ENCODE peak calls at places on chromosome 20, in seven cellular contexts. G is IMR-90; M is SK-N-SH; Y is CD8-positive, alpha-beta T cell; I is endothelial cell of umbilical vein; L is heart right ventricle; C is CD8-positive, alpha-beta memory T cell. T is an unnamed sample. For H3K36me3, the result is how much of the 10 kb centered on the place peaks cover.

GRCh38 chr20:19620471-19620870 is 137.6 kb upstream of the RIN2 start:
- DNase-seq in G (no peak), M (no peak), Y (no peak), I (no peak), L (no peak), C (no peak), T (no peak)

GRCh38 chr20:52041966-52042365 is 149.6 kb downstream of the ZFP64 start:
- DNase-seq in G (no peak), M (no peak), Y (no peak), I (no peak), L (no peak), C (no peak), T (no peak)

GRCh38 chr20:57498425-57499400 is 26.2 kb downstream of the CTCFL start:
- DNase-seq in G (peak), M (peak), Y (no peak), I (no peak), L (no peak), C (no peak), T (no peak)

GRCh38 chr20:49397525-49397924 is 84.9 kb downstream of the KCNB1 start:
- DNase-seq in G (peak), M (no peak), Y (no peak), I (no peak), L (no peak), C (no peak), T (no peak)

GRCh38 chr20:10111144-10111771 is 76.5 kb downstream of the ANKEF1 start:
- DNase-seq in G (no peak), M (no peak), Y (no peak), I (no peak), L (no peak), C (no peak), T (no peak)

GRCh38 chr20:48201881-48202280 is 416.6 kb upstream of the SULF2 start:
- DNase-seq in G (no peak), M (peak), Y (no peak), I (no peak), L (no peak), C (no peak), T (no peak)

GRCh38 chr20:41437836-41438235 is 71.2 kb upstream of the EMILIN3 start:
- DNase-seq in G (peak), M (no peak), Y (no peak), I (no peak), L (no peak), C (no peak), T (no peak)

GRCh38 chr20:4937422-4938319 is 63.6 kb downstream of the SLC23A2 start:
- DNase-seq in G (peak), M (no peak), Y (no peak), I (peak), L (no peak), C (no peak), T (no peak)

GRCh38 chr20:37529214-37529967 is 1.7 kb upstream of the BLCAP start:
- DNase-seq in G (no peak), M (no peak), Y (peak), I (no peak), L (no peak), C (no peak), T (no peak)

GRCh38 chr20:31678389-31679356 is 41.0 kb downstream of the COX4I2 start:
- DNase-seq in G (no peak), M (no peak), Y (no peak), I (no peak), L (no peak), C (no peak), T (no peak)

GRCh38 chr20:48530957-48531356 is 296.8 kb downstream of the PREX1 start:
- DNase-seq in G (no peak), M (no peak), Y (no peak), I (no peak), L (no peak), C (no peak), T (no peak)

GRCh38 chr20:22691369-22692118 is 107.2 kb upstream of the FOXA2 start:
- DNase-seq in G (peak), M (peak), Y (peak), I (peak), L (peak), C (no peak), T (no peak)

GRCh38 chr20:35273449-35274171 is 4.3 kb downstream of the MMP24OS start:
- DNase-seq in G (no peak), M (no peak), Y (no peak), I (no peak), L (peak), C (no peak), T (no peak)

GRCh38 chr20:48797275-48797825 is 30.4 kb downstream of the PREX1 start:
- DNase-seq in G (no peak), M (no peak), Y (no peak), I (no peak), L (peak), C (peak), T (no peak)

GRCh38 chr20:16158090-16158975 is 414.9 kb downstream of the KIF16B start:
- DNase-seq in G (no peak), M (no peak), Y (no peak), I (no peak), L (no peak), C (no peak), T (no peak)

GRCh38 chr20:43893930-43894329 is 20.7 kb upstream of the TOX2 start:
- DNase-seq in G (peak), M (no peak), Y (no peak), I (no peak), L (no peak), C (no peak), T (no peak)

GRCh38 chr20:43899274-43899878 is 15.3 kb upstream of the TOX2 start:
- DNase-seq in G (no peak), M (no peak), Y (no peak), I (no peak), L (no peak), C (no peak), T (no peak)

GRCh38 chr20:43894531-43894930 is 20.1 kb upstream of the TOX2 start:
- DNase-seq in G (no peak), M (no peak), Y (no peak), I (no peak), L (no peak), C (no peak), T (no peak)

GRCh38 chr20:43900062-43900461 is 14.6 kb upstream of the TOX2 start:
- DNase-seq in G (no peak), M (no peak), Y (no peak), I (no peak), L (no peak), C (no peak), T (no peak)

GRCh38 chr20:43895235-43895634 is 19.4 kb upstream of the TOX2 start:
- DNase-seq in G (peak), M (no peak), Y (no peak), I (no peak), L (no peak), C (no peak), T (no peak)
- H3K27ac ChIP-seq in G (no peak), M (no peak), Y (no peak), I (no peak), L (no peak), C (no peak), T (no peak)

DNA sequence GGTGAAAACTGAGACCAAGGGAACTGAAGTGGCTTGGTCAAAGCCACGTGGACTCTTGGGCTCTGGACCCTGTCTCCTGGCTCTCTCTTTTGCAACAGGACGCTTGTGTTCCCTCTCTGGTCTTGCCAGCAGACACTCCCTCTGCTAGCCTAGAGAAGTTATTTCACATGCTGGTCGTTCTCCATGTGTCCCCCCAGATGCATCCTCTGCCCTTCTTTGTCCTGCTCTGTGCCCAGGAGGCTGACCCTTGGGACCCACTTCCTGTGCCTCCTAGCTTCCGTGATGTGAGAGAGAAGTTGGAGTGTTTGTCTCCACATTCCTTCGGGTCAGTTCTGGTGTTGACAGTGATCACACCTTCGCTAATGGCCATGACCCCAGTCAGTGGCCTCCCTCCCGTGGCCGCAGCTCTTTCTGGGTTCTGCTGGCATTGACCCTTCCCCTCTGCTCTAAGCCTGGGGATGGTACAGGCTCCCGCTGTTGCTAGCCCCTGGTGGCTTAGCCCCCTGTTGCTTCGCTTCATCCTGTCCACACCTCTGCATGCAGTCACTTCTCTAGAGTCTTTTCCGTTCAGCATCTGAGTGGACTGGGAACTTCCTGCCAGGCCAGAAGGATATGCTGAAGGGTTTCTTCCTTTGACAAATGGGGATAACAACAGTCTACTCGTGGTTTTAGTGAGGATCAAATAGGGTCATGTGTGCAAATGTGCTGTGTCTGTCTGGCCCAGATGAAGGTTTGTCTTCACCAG is 70.1 kb upstream of the BMP2 start:
- DNase-seq in G (no peak), M (no peak), Y (no peak), I (no peak), L (no peak), C (no peak), T (no peak)
- H3K4me3 ChIP-seq in G (no peak), M (no peak), Y (no peak), I (no peak), L (no peak), C (no peak), T (no peak)

DNA sequence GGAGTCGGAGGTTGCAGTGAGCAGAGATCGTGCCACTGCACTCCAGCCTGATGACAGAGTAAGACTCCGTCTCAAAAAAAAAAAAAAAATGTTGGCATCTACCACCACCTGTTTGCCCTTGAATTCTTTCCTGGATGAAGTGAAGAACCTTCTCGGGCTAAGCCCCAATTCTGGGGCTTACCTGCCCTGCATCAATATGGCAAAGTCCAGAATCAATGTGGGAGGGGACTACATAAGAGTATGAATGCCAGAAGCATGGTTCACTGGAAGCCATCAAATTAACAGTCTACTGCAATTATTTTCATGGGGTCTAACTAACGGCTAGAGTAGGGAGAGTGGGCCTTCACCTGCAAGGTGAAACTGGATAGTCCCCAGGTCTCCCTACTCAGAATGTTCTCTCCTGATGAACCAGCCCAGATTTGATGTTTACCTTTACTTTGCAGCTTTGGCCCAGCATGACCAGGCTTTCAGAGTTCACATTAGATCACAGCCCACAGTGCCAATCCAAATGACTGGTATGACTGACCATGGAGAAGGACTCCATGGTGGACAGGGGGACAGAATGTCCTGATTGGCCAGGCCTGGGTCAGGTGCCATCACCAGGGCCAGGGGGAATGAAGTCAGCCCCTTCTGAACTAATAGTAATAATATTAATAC is 7.0 kb upstream of the RALY start:
- DNase-seq in G (no peak), M (no peak), Y (no peak), I (no peak), L (no peak), C (no peak), T (no peak)
- H3K36me3 ChIP-seq in G (under half), M (under half), Y (under half), I (under half), L (under half), C (under half), T (under half)

DNA sequence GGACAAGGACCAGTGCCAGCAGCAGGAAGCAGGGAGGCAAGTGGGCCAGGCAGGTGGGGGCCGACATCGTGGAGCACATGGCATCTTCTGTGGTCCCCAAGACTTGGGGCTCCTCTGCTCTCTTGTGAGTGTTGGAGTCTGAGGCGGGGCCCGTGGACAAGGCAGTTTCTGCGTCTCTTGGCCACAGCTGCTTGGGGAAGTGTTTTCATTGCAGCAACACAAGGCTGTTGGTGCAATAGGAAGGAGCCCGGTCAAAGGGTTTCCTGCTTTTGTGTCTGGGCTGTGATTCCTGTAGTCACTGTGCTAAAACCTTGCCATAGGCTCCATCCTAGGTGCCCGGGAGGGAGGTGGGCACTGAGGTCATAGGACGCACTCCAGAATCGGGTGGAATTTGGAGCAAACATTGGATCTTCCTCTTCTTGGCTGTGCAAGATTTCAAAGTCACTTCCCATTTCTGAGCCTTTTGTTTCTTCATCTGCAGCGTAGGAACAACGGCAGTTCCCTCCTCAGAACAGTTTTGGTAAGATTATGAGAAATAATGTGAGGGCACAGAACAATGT is at the start of gene SIRPB2:
- DNase-seq in G (no peak), M (no peak), Y (no peak), I (peak), L (peak), C (no peak), T (no peak)
- H3K27ac ChIP-seq in G (no peak), M (no peak), Y (no peak), I (peak), L (peak), C (no peak), T (no peak)

DNA sequence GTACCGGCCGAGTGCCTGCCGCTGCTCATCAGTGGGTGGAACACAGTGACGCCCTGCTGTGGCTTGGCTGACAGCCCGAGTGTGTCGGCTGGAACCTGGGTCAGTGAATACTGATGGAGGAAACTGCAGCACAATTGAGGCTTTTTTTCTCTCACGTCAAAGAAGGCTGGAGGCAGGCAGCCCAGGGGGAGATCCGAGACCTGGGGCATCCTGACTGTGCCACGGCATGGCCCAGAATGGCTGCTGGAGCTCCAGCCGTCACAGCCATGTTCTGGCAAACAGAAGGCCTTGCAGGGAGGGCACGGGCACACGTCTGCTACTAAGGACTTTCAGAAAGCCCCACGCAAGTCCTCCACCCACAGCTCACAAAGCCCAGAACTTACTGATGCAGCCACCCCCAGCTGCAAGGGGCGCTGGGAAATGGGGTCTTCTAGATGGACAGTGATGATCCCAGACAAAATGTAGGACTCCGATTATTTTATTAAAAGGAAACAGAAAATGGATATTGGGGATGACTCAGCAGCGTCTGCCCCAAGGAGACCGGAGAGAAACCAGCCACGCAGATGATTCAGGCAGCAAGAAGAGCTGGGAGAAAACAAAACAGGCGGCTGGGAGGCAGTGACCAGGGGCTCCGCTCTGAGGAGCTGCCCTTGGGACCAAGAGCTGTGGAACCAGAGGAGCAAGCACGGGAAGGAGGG is 140.0 kb downstream of the TAF4 start:
- DNase-seq in G (peak), M (no peak), Y (no peak), I (no peak), L (no peak), C (peak), T (no peak)
- H3K4me3 ChIP-seq in G (no peak), M (no peak), Y (no peak), I (no peak), L (no peak), C (no peak), T (no peak)

GRCh38 chr20:33636776-33637175 is 25.4 kb upstream of the C20orf144 start:
- DNase-seq in G (no peak), M (no peak), Y (no peak), I (no peak), L (no peak), C (no peak), T (no peak)
- H3K36me3 ChIP-seq in G (under half), M (under half), Y (under half), I (under half), L (half or more), C (under half), T (under half)